ENCODE peak calls at places on chromosomes 5 and 9, in six cellular contexts. P is left ventricle myocardium inferior, C is choroid plexus epithelial cell, Z is tibial artery, H is GM12878, R is GM10248. M is an unnamed sample.

GRCh38 chr5:95446009-95446408 is 54.8 kb downstream of the FAM81B start:
- DNase-seq in P (no peak), H (no peak), C (peak), R (no peak), Z (no peak), M (no peak)

GRCh38 chr9:4590430-4591122 is 71.5 kb upstream of the PLPP6 start:
- DNase-seq in H (no peak), C (peak), Z (no peak), R (no peak), P (no peak), M (no peak)

GRCh38 chr5:93621340-93621872 is 38.4 kb downstream of the NR2F1 start:
- DNase-seq in Z (peak), R (no peak), C (peak), P (peak), H (no peak), M (peak)

GRCh38 chr9:100020121-100020780 is 78.5 kb downstream of the ERP44 start:
- DNase-seq in Z (no peak), R (no peak), P (no peak), C (peak), H (no peak), M (no peak)

GRCh38 chr5:14492341-14492964 is 89.1 kb upstream of the OTULINL start:
- DNase-seq in Z (no peak), C (no peak), P (no peak), H (no peak), R (no peak), M (no peak)

GRCh38 chr5:78650562-78650930 is 2.0 kb upstream of the LHFPL2 start:
- DNase-seq in H (no peak), P (no peak), Z (no peak), C (peak), R (no peak), M (no peak)

GRCh38 chr5:765948-766631 is 18.4 kb downstream of the ZDHHC11B start:
- DNase-seq in P (no peak), C (no peak), H (no peak), R (no peak), Z (no peak), M (no peak)

GRCh38 chr5:19564036-19564435 is 424.0 kb downstream of the CDH18 start:
- DNase-seq in P (no peak), Z (no peak), C (no peak), R (no peak), H (no peak), M (no peak)

GRCh38 chr5:154158379-154158738 is 32.2 kb upstream of the GALNT10 start:
- DNase-seq in C (no peak), P (no peak), R (no peak), Z (no peak), H (no peak), M (no peak)

GRCh38 chr5:43039468-43040286 is 442 bp downstream of the ANXA2R start:
- DNase-seq in Z (peak), C (peak), H (no peak), P (peak), R (no peak), M (peak)

GRCh38 chr5:14156611-14157493 is 13.7 kb downstream of the TRIO start:
- DNase-seq in Z (no peak), R (peak), H (peak), C (peak), P (no peak), M (no peak)

GRCh38 chr9:117164512-117164911 is 250.3 kb downstream of the ASTN2 start:
- DNase-seq in Z (no peak), H (no peak), C (no peak), P (no peak), R (no peak), M (no peak)

GRCh38 chr5:146690880-146691355 is 174.9 kb upstream of the GPR151 start:
- DNase-seq in Z (no peak), P (no peak), C (no peak), R (no peak), H (no peak), M (no peak)

GRCh38 chr9:136538599-136539426 is 7.0 kb downstream of the NOTCH1 start:
- DNase-seq in R (peak), H (no peak), P (peak), Z (peak), C (no peak), M (no peak)

GRCh38 chr5:14166437-14166836 is 23.3 kb downstream of the TRIO start:
- DNase-seq in C (no peak), Z (no peak), H (no peak), P (no peak), R (no peak), M (no peak)

GRCh38 chr5:5492087-5492933 is 69.8 kb downstream of the ICE1 start:
- DNase-seq in Z (no peak), R (peak), P (no peak), H (peak), C (peak), M (peak)

GRCh38 chr9:642014-642413 is 199.5 kb upstream of the DMRT1 start:
- DNase-seq in P (no peak), H (no peak), Z (no peak), R (no peak), C (no peak), M (no peak)

GRCh38 chr9:129467739-129468666 is 152.9 kb downstream of the C9orf50 start:
- DNase-seq in R (no peak), H (no peak), C (no peak), Z (no peak), P (no peak), M (no peak)

GRCh38 chr5:143016777-143017374 is 246.7 kb downstream of the ARHGAP26 start:
- DNase-seq in P (no peak), R (peak), H (no peak), C (peak), Z (peak), M (no peak)

GRCh38 chr9:125743687-125744428 is 3.3 kb upstream of the PBX3 start:
- DNase-seq in C (no peak), R (no peak), H (no peak), Z (no peak), P (no peak), M (no peak)

GRCh38 chr9:116800074-116800473 is 113.0 kb downstream of the TRIM32 start:
- DNase-seq in H (no peak), R (no peak), C (no peak), P (no peak), Z (no peak), M (no peak)

GRCh38 chr9:82466616-82467251 is 478.2 kb downstream of the SPATA31D1 start:
- DNase-seq in C (peak), P (no peak), H (no peak), R (no peak), Z (no peak), M (peak)

GRCh38 chr5:93793159-93793781 is 51.9 kb upstream of the POU5F2 start:
- DNase-seq in R (no peak), C (no peak), Z (no peak), P (no peak), H (no peak), M (no peak)

GRCh38 chr9:109199676-109200075 is 32.6 kb upstream of the FRRS1L start:
- DNase-seq in P (no peak), Z (no peak), C (no peak), R (no peak), H (no peak), M (no peak)

GRCh38 chr5:98963019-98963418 is 34.2 kb upstream of the CHD1 start:
- DNase-seq in H (no peak), C (no peak), P (no peak), R (no peak), Z (no peak), M (no peak)

GRCh38 chr5:144187699-144188294 is 17.1 kb downstream of the KCTD16 start:
- DNase-seq in C (peak), H (peak), Z (peak), R (peak), P (no peak), M (no peak)

GRCh38 chr9:75148551-75148950 is 60.2 kb downstream of the OSTF1 start:
- DNase-seq in Z (no peak), R (no peak), C (peak), P (no peak), H (no peak), M (no peak)

GRCh38 chr9:5886114-5886939 is 4.4 kb upstream of the MLANA start:
- DNase-seq in R (peak), P (peak), C (peak), Z (peak), H (peak), M (peak)

GRCh38 chr5:16492398-16493175 is 27.0 kb upstream of the ZNF622 start:
- DNase-seq in P (no peak), R (no peak), Z (peak), H (no peak), C (peak), M (no peak)

GRCh38 chr9:108436470-108436869 is 419.3 kb downstream of the ACTL7B start:
- DNase-seq in P (no peak), R (no peak), C (no peak), H (no peak), Z (no peak), M (no peak)

GRCh38 chr9:91004484-91004883 is 202.9 kb downstream of the SYK start:
- DNase-seq in C (no peak), P (no peak), R (no peak), H (no peak), Z (no peak), M (no peak)

GRCh38 chr9:91008568-91008967 is 206.9 kb downstream of the SYK start:
- DNase-seq in C (no peak), H (no peak), P (no peak), R (no peak), Z (no peak), M (no peak)

GRCh38 chr9:91006046-91006445 is 204.4 kb downstream of the SYK start:
- DNase-seq in H (no peak), Z (no peak), P (no peak), C (no peak), R (no peak), M (no peak)

GRCh38 chr9:91001146-91001611 is 199.6 kb downstream of the SYK start:
- DNase-seq in C (peak), H (no peak), P (no peak), Z (no peak), R (no peak), M (no peak)

GRCh38 chr9:91004992-91005391 is 203.4 kb downstream of the SYK start:
- DNase-seq in Z (no peak), H (no peak), R (no peak), C (no peak), P (no peak), M (no peak)
- TF ChIP-seq CTCF in Z (no peak), H (no peak), R (no peak), C (no peak), P (no peak), M (no peak)

GRCh38 chr5:172647341-172648007 is 6.4 kb downstream of the NEURL1B start:
- DNase-seq in P (no peak), R (no peak), C (no peak), H (no peak), Z (no peak), M (no peak)

GRCh38 chr5:172648755-172649154 is 7.7 kb downstream of the NEURL1B start:
- DNase-seq in R (no peak), Z (no peak), C (no peak), P (no peak), H (no peak), M (no peak)

GRCh38 chr5:172648008-172648359 is 6.9 kb downstream of the NEURL1B start:
- DNase-seq in H (no peak), R (no peak), C (no peak), Z (no peak), P (no peak), M (no peak)

GRCh38 chr5:172645271-172645670 is 4.2 kb downstream of the NEURL1B start:
- DNase-seq in P (no peak), Z (no peak), R (no peak), C (no peak), H (no peak), M (no peak)

GRCh38 chr5:172646716-172647285 is 5.7 kb downstream of the NEURL1B start:
- DNase-seq in P (peak), Z (no peak), C (peak), R (no peak), H (no peak), M (peak)
- TF ChIP-seq CTCF in P (peak), Z (peak), C (peak), R (no peak), H (no peak), M (peak)

DNA sequence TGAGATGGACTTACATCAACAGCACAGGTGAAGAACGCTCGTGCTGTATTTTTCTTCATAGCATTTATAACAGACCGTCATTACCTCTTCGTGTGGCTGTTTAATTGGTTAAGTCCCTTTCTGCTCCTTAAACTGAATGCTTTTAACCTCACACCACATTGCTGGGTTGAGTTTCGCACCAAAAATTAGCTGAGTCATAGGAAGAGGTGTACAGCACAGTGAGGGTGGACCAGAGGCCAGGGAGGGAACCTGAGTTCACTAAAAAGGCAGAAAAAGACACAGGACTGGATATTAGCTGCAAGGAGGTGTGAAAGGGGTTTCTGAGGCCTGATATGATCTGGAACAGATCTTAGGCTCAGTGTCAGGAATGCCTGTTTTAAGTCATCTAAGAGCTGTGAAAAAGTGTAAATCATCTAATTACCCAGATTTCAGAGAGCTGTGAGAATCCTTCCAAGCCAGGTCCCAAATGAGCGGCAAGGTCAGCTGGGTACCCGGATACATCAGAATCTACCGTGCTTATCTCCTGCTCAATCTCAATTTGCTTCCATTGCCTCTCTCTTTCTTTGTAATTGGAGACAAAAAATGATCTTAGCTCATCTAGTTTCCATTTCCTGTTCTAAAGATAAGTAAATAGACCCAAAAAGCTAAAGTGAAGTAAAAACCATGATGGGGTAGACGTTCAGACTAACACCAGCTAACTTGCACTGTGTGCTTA is 7.1 kb upstream of the CFAP90 start:
- DNase-seq in P (no peak), C (peak), Z (no peak), R (no peak), H (no peak), M (no peak)
- TF ChIP-seq CTCF in P (no peak), C (no peak), Z (no peak), R (no peak), H (no peak), M (no peak)

GRCh38 chr5:62717211-62717927 is 138.8 kb downstream of the LRRC70 start:
- DNase-seq in R (no peak), H (no peak), Z (no peak), C (peak), P (no peak), M (no peak)
- TF ChIP-seq CTCF in R (no peak), H (no peak), Z (no peak), C (no peak), P (no peak), M (no peak)

GRCh38 chr5:35244171-35244570 is 13.9 kb upstream of the PRLR start:
- DNase-seq in P (no peak), H (no peak), R (no peak), C (no peak), Z (no peak), M (no peak)
- TF ChIP-seq CTCF in P (no peak), H (no peak), R (no peak), C (no peak), Z (no peak), M (no peak)

GRCh38 chr5:135724475-135725065 is 109.9 kb upstream of the SLC25A48 start:
- DNase-seq in P (no peak), Z (peak), R (no peak), C (no peak), H (no peak), M (no peak)

GRCh38 chr5:135729582-135729879 is 104.9 kb upstream of the SLC25A48 start:
- DNase-seq in H (no peak), P (no peak), R (no peak), C (peak), Z (no peak), M (no peak)
- TF ChIP-seq CTCF in H (no peak), P (peak), R (no peak), C (peak), Z (no peak), M (peak)

GRCh38 chr5:175444905-175445456 is 999 bp upstream of the DRD1 start:
- DNase-seq in Z (no peak), P (no peak), R (no peak), C (no peak), H (no peak), M (no peak)
- TF ChIP-seq CTCF in Z (no peak), P (peak), R (no peak), C (no peak), H (no peak), M (no peak)

M was measured in nephron progenitor cell.